ENCODE peak calls at places on chromosome 19, in six cellular contexts. One of them, this sample, is unnamed.

GRCh38 chr19:10708261-10708660 is 7.0 kb downstream of the QTRT1 start:
- DNase-seq in cardiac muscle cell: no peak
- DNase-seq in heart right ventricle: no peak
- DNase-seq in thoracic aorta: no peak
- DNase-seq in fibroblast of lung: no peak
- DNase-seq in upper lobe of right lung: no peak
- DNase-seq in this sample: no peak

GRCh38 chr19:15934332-15935078 is at the start of gene CYP4F11:
- DNase-seq in upper lobe of right lung: peak; percentile 92
- DNase-seq in heart right ventricle: peak; percentile 20
- DNase-seq in cardiac muscle cell: no peak
- DNase-seq in thoracic aorta: peak; percentile 42
- DNase-seq in fibroblast of lung: no peak
- DNase-seq in this sample: peak; percentile 89

GRCh38 chr19:39310558-39311311 is 9.9 kb downstream of the LRFN1 start:
- DNase-seq in cardiac muscle cell: peak; percentile 68
- DNase-seq in upper lobe of right lung: no peak
- DNase-seq in heart right ventricle: no peak
- DNase-seq in thoracic aorta: no peak
- DNase-seq in fibroblast of lung: no peak
- DNase-seq in this sample: no peak

GRCh38 chr19:16210168-16210567 is 12.5 kb downstream of the AP1M1 start:
- DNase-seq in cardiac muscle cell: no peak
- DNase-seq in fibroblast of lung: no peak
- DNase-seq in upper lobe of right lung: no peak
- DNase-seq in thoracic aorta: no peak
- DNase-seq in heart right ventricle: no peak
- DNase-seq in this sample: no peak

GRCh38 chr19:46388311-46389095 is 24.9 kb downstream of the CCDC8 start:
- DNase-seq in heart right ventricle: no peak
- DNase-seq in upper lobe of right lung: peak; percentile 61
- DNase-seq in cardiac muscle cell: no peak
- DNase-seq in thoracic aorta: no peak
- DNase-seq in fibroblast of lung: no peak
- DNase-seq in this sample: no peak

GRCh38 chr19:47886010-47886559 is at the start of gene SULT2A1:
- DNase-seq in upper lobe of right lung: no peak
- DNase-seq in heart right ventricle: no peak
- DNase-seq in thoracic aorta: no peak
- DNase-seq in cardiac muscle cell: no peak
- DNase-seq in fibroblast of lung: no peak
- DNase-seq in this sample: no peak

GRCh38 chr19:29873024-29873800 is 61.4 kb downstream of the CCNE1 start:
- DNase-seq in thoracic aorta: no peak
- DNase-seq in upper lobe of right lung: peak; percentile 75
- DNase-seq in heart right ventricle: peak; percentile 32
- DNase-seq in cardiac muscle cell: peak; percentile 77
- DNase-seq in fibroblast of lung: peak; percentile 9
- DNase-seq in this sample: no peak

GRCh38 chr19:39941151-39941550 is 6.7 kb upstream of the FCGBP start:
- DNase-seq in cardiac muscle cell: no peak
- DNase-seq in thoracic aorta: no peak
- DNase-seq in upper lobe of right lung: no peak
- DNase-seq in fibroblast of lung: no peak
- DNase-seq in heart right ventricle: no peak
- DNase-seq in this sample: no peak

GRCh38 chr19:40799558-40800338 is 757 bp downstream of the EGLN2 start:
- DNase-seq in upper lobe of right lung: peak; percentile 86
- DNase-seq in fibroblast of lung: no peak
- DNase-seq in cardiac muscle cell: peak; percentile 60
- DNase-seq in heart right ventricle: peak; percentile 80
- DNase-seq in thoracic aorta: no peak
- DNase-seq in this sample: no peak

GRCh38 chr19:41903161-41903953 is 20.4 kb downstream of the ARHGEF1 start:
- DNase-seq in fibroblast of lung: no peak
- DNase-seq in heart right ventricle: no peak
- DNase-seq in cardiac muscle cell: no peak
- DNase-seq in upper lobe of right lung: no peak
- DNase-seq in thoracic aorta: no peak
- DNase-seq in this sample: no peak

GRCh38 chr19:51799311-51799997 is 4.5 kb downstream of the FPR3 start:
- DNase-seq in upper lobe of right lung: peak; percentile 76
- DNase-seq in heart right ventricle: peak; percentile 90
- DNase-seq in fibroblast of lung: peak; percentile 97
- DNase-seq in thoracic aorta: peak; percentile 71
- DNase-seq in cardiac muscle cell: no peak
- DNase-seq in this sample: peak; percentile 75

GRCh38 chr19:11274533-11275086 is 12.3 kb upstream of the DOCK6 start:
- DNase-seq in upper lobe of right lung: no peak
- DNase-seq in heart right ventricle: no peak
- DNase-seq in thoracic aorta: no peak
- DNase-seq in fibroblast of lung: no peak
- DNase-seq in cardiac muscle cell: no peak
- DNase-seq in this sample: no peak

GRCh38 chr19:56930647-56931592 is 90.4 kb upstream of the PEG3 start:
- DNase-seq in fibroblast of lung: no peak
- DNase-seq in cardiac muscle cell: no peak
- DNase-seq in upper lobe of right lung: no peak
- DNase-seq in thoracic aorta: no peak
- DNase-seq in heart right ventricle: no peak
- DNase-seq in this sample: no peak

GRCh38 chr19:14347999-14348889 is 33.0 kb upstream of the ADGRE5 start:
- DNase-seq in thoracic aorta: no peak
- DNase-seq in fibroblast of lung: peak; percentile 42
- DNase-seq in upper lobe of right lung: peak; percentile 84
- DNase-seq in cardiac muscle cell: peak; percentile 70
- DNase-seq in heart right ventricle: peak; percentile 61
- DNase-seq in this sample: peak; percentile 73

GRCh38 chr19:7326105-7326877 is 22.4 kb upstream of the ARHGEF18 start:
- DNase-seq in thoracic aorta: no peak
- DNase-seq in upper lobe of right lung: peak; percentile 19
- DNase-seq in fibroblast of lung: peak; percentile 11
- DNase-seq in heart right ventricle: no peak
- DNase-seq in cardiac muscle cell: no peak
- DNase-seq in this sample: no peak

GRCh38 chr19:10390652-10391286 is 10.4 kb upstream of the TYK2 start:
- DNase-seq in heart right ventricle: peak; percentile 76
- DNase-seq in fibroblast of lung: peak; percentile 78
- DNase-seq in upper lobe of right lung: peak; percentile 77
- DNase-seq in cardiac muscle cell: peak; percentile 77
- DNase-seq in thoracic aorta: no peak
- DNase-seq in this sample: peak; percentile 76

GRCh38 chr19:1248454-1249297 is at the start of gene MIDN:
- DNase-seq in upper lobe of right lung: peak; percentile 95
- DNase-seq in fibroblast of lung: peak; percentile 90
- DNase-seq in heart right ventricle: peak; percentile 88
- DNase-seq in cardiac muscle cell: peak; percentile 88
- DNase-seq in thoracic aorta: no peak
- DNase-seq in this sample: peak; percentile 74

GRCh38 chr19:52957591-52957990 is 5.1 kb downstream of the ZNF816 start:
- DNase-seq in upper lobe of right lung: no peak
- DNase-seq in fibroblast of lung: no peak
- DNase-seq in cardiac muscle cell: no peak
- DNase-seq in thoracic aorta: no peak
- DNase-seq in heart right ventricle: no peak
- DNase-seq in this sample: no peak

GRCh38 chr19:9149976-9150375 is 9.8 kb downstream of the ZNF317 start:
- DNase-seq in heart right ventricle: no peak
- DNase-seq in cardiac muscle cell: no peak
- DNase-seq in thoracic aorta: no peak
- DNase-seq in upper lobe of right lung: no peak
- DNase-seq in fibroblast of lung: no peak
- DNase-seq in this sample: no peak

GRCh38 chr19:15672580-15673175 is at the start of gene CYP4F12:
- DNase-seq in cardiac muscle cell: no peak
- DNase-seq in upper lobe of right lung: peak; percentile 82
- DNase-seq in thoracic aorta: no peak
- DNase-seq in fibroblast of lung: peak; percentile 12
- DNase-seq in heart right ventricle: peak; percentile 88
- DNase-seq in this sample: peak; percentile 46

GRCh38 chr19:18650048-18650435 is 13.2 kb downstream of the KLHL26 start:
- DNase-seq in fibroblast of lung: peak; percentile 71
- DNase-seq in cardiac muscle cell: no peak
- DNase-seq in thoracic aorta: no peak
- DNase-seq in upper lobe of right lung: no peak
- DNase-seq in heart right ventricle: peak; percentile 79
- DNase-seq in this sample: no peak

GRCh38 chr19:18649371-18650047 is 12.7 kb downstream of the KLHL26 start:
- DNase-seq in fibroblast of lung: peak; percentile 77
- DNase-seq in cardiac muscle cell: peak; percentile 53
- DNase-seq in upper lobe of right lung: peak; percentile 77
- DNase-seq in heart right ventricle: peak; percentile 83
- DNase-seq in thoracic aorta: no peak
- DNase-seq in this sample: no peak

GRCh38 chr19:28633223-28634030 is 579.5 kb downstream of the UQCRFS1 start:
- DNase-seq in fibroblast of lung: peak; percentile 38
- DNase-seq in heart right ventricle: no peak
- DNase-seq in thoracic aorta: no peak
- DNase-seq in cardiac muscle cell: peak; percentile 44
- DNase-seq in upper lobe of right lung: no peak
- DNase-seq in this sample: no peak

GRCh38 chr19:938233-938923 is 12.5 kb downstream of the ARID3A start:
- DNase-seq in fibroblast of lung: no peak
- DNase-seq in thoracic aorta: no peak
- DNase-seq in heart right ventricle: no peak
- DNase-seq in cardiac muscle cell: no peak
- DNase-seq in upper lobe of right lung: no peak
- DNase-seq in this sample: no peak

GRCh38 chr19:7860902-7861618 is 13.1 kb downstream of the PRR36 start:
- DNase-seq in thoracic aorta: no peak
- DNase-seq in heart right ventricle: peak; percentile 33
- DNase-seq in upper lobe of right lung: no peak
- DNase-seq in fibroblast of lung: no peak
- DNase-seq in cardiac muscle cell: no peak
- DNase-seq in this sample: no peak

GRCh38 chr19:17255150-17255621 is 9.4 kb downstream of the USHBP1 start:
- DNase-seq in thoracic aorta: no peak
- DNase-seq in cardiac muscle cell: no peak
- DNase-seq in heart right ventricle: no peak
- DNase-seq in fibroblast of lung: no peak
- DNase-seq in upper lobe of right lung: peak; percentile 77
- DNase-seq in this sample: no peak

GRCh38 chr19:16529466-16530144 is 12.6 kb downstream of the CHERP start:
- DNase-seq in fibroblast of lung: no peak
- DNase-seq in heart right ventricle: no peak
- DNase-seq in cardiac muscle cell: no peak
- DNase-seq in thoracic aorta: no peak
- DNase-seq in upper lobe of right lung: no peak
- DNase-seq in this sample: no peak

GRCh38 chr19:6270076-6270745 is 9.6 kb downstream of the MLLT1 start:
- DNase-seq in cardiac muscle cell: no peak
- DNase-seq in heart right ventricle: no peak
- DNase-seq in upper lobe of right lung: no peak
- DNase-seq in fibroblast of lung: no peak
- DNase-seq in thoracic aorta: no peak
- DNase-seq in this sample: no peak
- H3K4me1 ChIP-seq in cardiac muscle cell: peaks cover 73% of the 10 kb centered on the region
- H3K4me1 ChIP-seq in heart right ventricle: peaks cover 51% of the 10 kb centered on the region
- H3K4me1 ChIP-seq in upper lobe of right lung: peaks cover 79% of the 10 kb centered on the region
- H3K4me1 ChIP-seq in fibroblast of lung: peaks cover 38% of the 10 kb centered on the region
- H3K4me1 ChIP-seq in thoracic aorta: peaks cover 42% of the 10 kb centered on the region
- H3K4me1 ChIP-seq in this sample: peaks cover 17% of the 10 kb centered on the region

GRCh38 chr19:37973666-37974065 is 66.7 kb downstream of the SIPA1L3 start:
- DNase-seq in cardiac muscle cell: no peak
- DNase-seq in upper lobe of right lung: no peak
- DNase-seq in heart right ventricle: no peak
- DNase-seq in thoracic aorta: no peak
- DNase-seq in fibroblast of lung: no peak
- DNase-seq in this sample: no peak

GRCh38 chr19:37972803-37973202 is 65.8 kb downstream of the SIPA1L3 start:
- DNase-seq in upper lobe of right lung: no peak
- DNase-seq in heart right ventricle: no peak
- DNase-seq in fibroblast of lung: no peak
- DNase-seq in cardiac muscle cell: no peak
- DNase-seq in thoracic aorta: no peak
- DNase-seq in this sample: no peak

GRCh38 chr19:37977391-37977790 is 70.4 kb downstream of the SIPA1L3 start:
- DNase-seq in heart right ventricle: no peak
- DNase-seq in thoracic aorta: no peak
- DNase-seq in upper lobe of right lung: peak; percentile 31
- DNase-seq in cardiac muscle cell: no peak
- DNase-seq in fibroblast of lung: no peak
- DNase-seq in this sample: no peak

GRCh38 chr19:37975596-37976515 is 68.8 kb downstream of the SIPA1L3 start:
- DNase-seq in thoracic aorta: no peak
- DNase-seq in fibroblast of lung: no peak
- DNase-seq in cardiac muscle cell: no peak
- DNase-seq in heart right ventricle: no peak
- DNase-seq in upper lobe of right lung: peak; percentile 28
- DNase-seq in this sample: no peak

DNA sequence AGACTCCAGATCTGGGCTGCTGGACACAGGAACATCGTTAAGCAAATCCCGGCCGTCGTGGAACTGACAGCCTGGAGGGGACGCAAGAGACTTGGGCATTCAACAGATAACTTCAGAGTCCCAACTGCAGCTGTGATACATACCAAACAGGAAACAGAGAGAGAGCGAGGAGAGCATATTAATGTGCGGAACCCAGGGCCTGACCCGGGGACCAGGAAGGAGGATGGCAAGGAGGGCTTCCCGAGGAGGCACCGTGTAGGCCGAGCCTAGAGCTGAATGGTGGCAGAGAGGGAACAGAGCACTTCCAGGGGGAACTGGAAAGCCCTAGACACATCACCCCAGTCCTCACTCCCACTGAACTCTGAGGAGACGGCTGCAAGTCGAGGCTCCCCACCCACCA is 68.1 kb downstream of the SIPA1L3 start:
- DNase-seq in cardiac muscle cell: no peak
- DNase-seq in thoracic aorta: no peak
- DNase-seq in fibroblast of lung: no peak
- DNase-seq in heart right ventricle: no peak
- DNase-seq in upper lobe of right lung: peak; percentile 38
- DNase-seq in this sample: no peak
- H3K4me3 ChIP-seq in cardiac muscle cell: no peak overlapping the region
- H3K4me3 ChIP-seq in thoracic aorta: no peak overlapping the region
- H3K4me3 ChIP-seq in fibroblast of lung: no peak overlapping the region
- H3K4me3 ChIP-seq in heart right ventricle: no peak overlapping the region
- H3K4me3 ChIP-seq in upper lobe of right lung: no peak overlapping the region
- H3K4me3 ChIP-seq in this sample: no peak overlapping the region

GRCh38 chr19:49451430-49452181 is at the start of gene PIH1D1:
- DNase-seq in thoracic aorta: peak; percentile 99
- DNase-seq in heart right ventricle: peak; percentile 99
- DNase-seq in cardiac muscle cell: peak; percentile 98
- DNase-seq in upper lobe of right lung: peak; percentile 96
- DNase-seq in fibroblast of lung: peak; percentile 99
- DNase-seq in this sample: peak; percentile 99
- TF ChIP-seq CTCF in thoracic aorta: no peak
- TF ChIP-seq CTCF in heart right ventricle: peak; percentile 10
- TF ChIP-seq CTCF in cardiac muscle cell: peak; percentile 24
- TF ChIP-seq CTCF in upper lobe of right lung: no peak
- TF ChIP-seq CTCF in fibroblast of lung: peak; percentile 33
- TF ChIP-seq CTCF in this sample: no peak

DNA sequence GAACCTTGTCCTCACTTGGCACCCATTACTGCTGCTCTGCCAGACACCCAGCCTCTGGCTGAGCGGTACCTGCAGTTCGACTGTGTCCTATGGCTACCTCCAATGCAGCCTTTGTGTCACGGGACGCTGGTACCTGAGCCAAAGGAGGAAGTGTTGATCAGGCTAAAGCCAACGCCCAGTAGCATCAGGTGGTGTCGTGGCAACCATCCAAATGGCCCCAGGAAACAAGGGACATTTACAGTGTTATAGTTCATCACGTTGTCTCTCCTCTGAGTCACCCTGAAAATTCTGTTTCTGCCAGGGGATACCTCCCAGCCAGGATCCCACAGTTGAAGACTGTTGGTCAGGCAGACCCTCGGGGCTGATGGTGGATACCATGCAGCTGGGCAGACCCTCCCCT is 10.1 kb downstream of the RHPN2 start:
- DNase-seq in cardiac muscle cell: no peak
- DNase-seq in thoracic aorta: no peak
- DNase-seq in fibroblast of lung: no peak
- DNase-seq in upper lobe of right lung: no peak
- DNase-seq in heart right ventricle: no peak
- DNase-seq in this sample: peak; percentile 99
- H3K4me1 ChIP-seq in cardiac muscle cell: no peaks in the 10 kb centered on the region
- H3K4me1 ChIP-seq in thoracic aorta: no peaks in the 10 kb centered on the region
- H3K4me1 ChIP-seq in fibroblast of lung: no peaks in the 10 kb centered on the region
- H3K4me1 ChIP-seq in upper lobe of right lung: peaks cover 7% of the 10 kb centered on the region
- H3K4me1 ChIP-seq in heart right ventricle: no peaks in the 10 kb centered on the region
- H3K4me1 ChIP-seq in this sample: no peaks in the 10 kb centered on the region

This sample was measured in breast epithelium.